ENCODE peak calls at places on chromosomes 7 and 10, in seven cellular contexts. L is IMR-90, M is lower lobe of right lung, S is breast epithelium, P is mammary epithelial cell, B is AG04449, W is fibroblast of pulmonary artery. D is an unnamed sample.

GRCh38 chr7:88243345-88243909 is 23.6 kb upstream of the SRI start:
- DNase-seq in P (peak; percentile 81), W (peak; percentile 75), L (peak; percentile 44), S (no peak), B (no peak), M (no peak), D (no peak)

GRCh38 chr7:3977391-3977790 is 676.3 kb downstream of the SDK1 start:
- DNase-seq in S (no peak), M (no peak), L (no peak), W (no peak), P (no peak), B (no peak), D (no peak)

GRCh38 chr7:73622909-73623797 is 1.2 kb downstream of the MLXIPL start:
- DNase-seq in S (no peak), B (no peak), P (no peak), W (peak; percentile 23), M (peak; percentile 55), L (no peak), D (no peak)

GRCh38 chr7:26675143-26675887 is 189.1 kb downstream of the SKAP2 start:
- DNase-seq in L (peak; percentile 84), M (no peak), S (no peak), W (peak; percentile 18), P (peak; percentile 77), B (no peak), D (no peak)

GRCh38 chr10:11579885-11580284 is 31.6 kb downstream of the USP6NL start:
- DNase-seq in W (no peak), L (no peak), P (no peak), S (no peak), M (no peak), B (no peak), D (no peak)

GRCh38 chr10:60123172-60123571 is 216.8 kb upstream of the CCDC6 start:
- DNase-seq in B (no peak), M (no peak), S (no peak), P (peak; percentile 95), L (peak; percentile 76), W (peak; percentile 60), D (no peak)

GRCh38 chr10:10320981-10321380 is 696.7 kb upstream of the CELF2 start:
- DNase-seq in W (peak; percentile 72), L (peak; percentile 71), P (peak; percentile 21), S (no peak), M (no peak), B (no peak), D (no peak)

GRCh38 chr10:129323311-129323710 is 143.7 kb upstream of the MGMT start:
- DNase-seq in M (no peak), S (no peak), L (no peak), P (no peak), W (no peak), B (no peak), D (no peak)

GRCh38 chr10:48317321-48317990 is 11.0 kb downstream of the MAPK8 start:
- DNase-seq in B (no peak), P (no peak), W (no peak), S (no peak), M (no peak), L (no peak), D (no peak)

GRCh38 chr10:32887481-32887880 is 70.5 kb downstream of the ITGB1 start:
- DNase-seq in M (no peak), L (no peak), B (no peak), P (no peak), S (no peak), W (no peak), D (no peak)

GRCh38 chr7:112129655-112130323 is 76.4 kb downstream of the DOCK4 start:
- DNase-seq in S (no peak), L (no peak), M (peak; percentile 48), W (no peak), B (no peak), P (peak; percentile 25), D (no peak)

GRCh38 chr10:100966887-100967286 is 2.4 kb upstream of the SEMA4G start:
- DNase-seq in B (no peak), P (no peak), M (no peak), S (no peak), L (no peak), W (no peak), D (no peak)

GRCh38 chr7:7178081-7178480 is 4.3 kb upstream of the C1GALT1 start:
- DNase-seq in P (peak; percentile 86), B (no peak), L (no peak), M (no peak), S (no peak), W (no peak), D (no peak)

GRCh38 chr7:3196629-3197028 is 104.4 kb upstream of the SDK1 start:
- DNase-seq in M (no peak), W (no peak), B (no peak), L (no peak), S (no peak), P (no peak), D (no peak)

GRCh38 chr10:72079356-72079755 is 9.0 kb downstream of the SPOCK2 start:
- DNase-seq in P (no peak), S (no peak), B (no peak), W (no peak), L (no peak), M (no peak), D (peak; percentile 36)

GRCh38 chr10:93656155-93656554 is 43.8 kb downstream of the PDE6C start:
- DNase-seq in W (no peak), S (no peak), P (peak; percentile 6), M (no peak), L (no peak), B (no peak), D (no peak)

GRCh38 chr10:91163269-91163708 is 57.2 kb upstream of the PCGF5 start:
- DNase-seq in W (peak; percentile 65), M (peak; percentile 78), L (peak; percentile 62), S (no peak), B (no peak), P (peak; percentile 51), D (peak; percentile 79)

GRCh38 chr10:63825766-63826165 is 304.6 kb downstream of the REEP3 start:
- DNase-seq in S (no peak), W (no peak), M (no peak), P (no peak), L (no peak), B (no peak), D (no peak)

GRCh38 chr7:6709808-6710207 is 3.1 kb upstream of the ZNF12 start:
- DNase-seq in S (no peak), B (no peak), L (no peak), M (no peak), P (no peak), W (no peak), D (no peak)

GRCh38 chr7:44448456-44448855 is 42.0 kb downstream of the NUDCD3 start:
- DNase-seq in S (no peak), P (no peak), M (no peak), W (no peak), B (no peak), L (peak; percentile 53), D (no peak)

GRCh38 chr10:35006836-35007235 is 83.3 kb downstream of the CUL2 start:
- DNase-seq in L (peak; percentile 83), B (no peak), M (no peak), P (no peak), S (no peak), W (peak; percentile 82), D (no peak)

GRCh38 chr10:44628921-44629320 is 244.0 kb upstream of the CXCL12 start:
- DNase-seq in W (peak; percentile 97), M (no peak), L (peak; percentile 86), P (peak; percentile 51), S (no peak), B (peak; percentile 64), D (no peak)

GRCh38 chr10:44627591-44628354 is 242.9 kb upstream of the CXCL12 start:
- DNase-seq in M (no peak), B (peak; percentile 72), S (no peak), W (peak; percentile 95), L (peak; percentile 68), P (peak; percentile 54), D (no peak)
- TF ChIP-seq CTCF in M (no peak), B (peak; percentile 30), S (no peak), W (peak; percentile 23), L (no peak), P (no peak), D (no peak)

GRCh38 chr7:128404826-128405344 is 4.9 kb downstream of the IMPDH1 start:
- DNase-seq in P (peak; percentile 30), S (no peak), M (no peak), B (no peak), W (no peak), L (peak; percentile 5), D (no peak)
- TF ChIP-seq CTCF in P (peak; percentile 11), S (no peak), M (no peak), B (peak; percentile 39), W (peak; percentile 28), L (no peak), D (no peak)

DNA sequence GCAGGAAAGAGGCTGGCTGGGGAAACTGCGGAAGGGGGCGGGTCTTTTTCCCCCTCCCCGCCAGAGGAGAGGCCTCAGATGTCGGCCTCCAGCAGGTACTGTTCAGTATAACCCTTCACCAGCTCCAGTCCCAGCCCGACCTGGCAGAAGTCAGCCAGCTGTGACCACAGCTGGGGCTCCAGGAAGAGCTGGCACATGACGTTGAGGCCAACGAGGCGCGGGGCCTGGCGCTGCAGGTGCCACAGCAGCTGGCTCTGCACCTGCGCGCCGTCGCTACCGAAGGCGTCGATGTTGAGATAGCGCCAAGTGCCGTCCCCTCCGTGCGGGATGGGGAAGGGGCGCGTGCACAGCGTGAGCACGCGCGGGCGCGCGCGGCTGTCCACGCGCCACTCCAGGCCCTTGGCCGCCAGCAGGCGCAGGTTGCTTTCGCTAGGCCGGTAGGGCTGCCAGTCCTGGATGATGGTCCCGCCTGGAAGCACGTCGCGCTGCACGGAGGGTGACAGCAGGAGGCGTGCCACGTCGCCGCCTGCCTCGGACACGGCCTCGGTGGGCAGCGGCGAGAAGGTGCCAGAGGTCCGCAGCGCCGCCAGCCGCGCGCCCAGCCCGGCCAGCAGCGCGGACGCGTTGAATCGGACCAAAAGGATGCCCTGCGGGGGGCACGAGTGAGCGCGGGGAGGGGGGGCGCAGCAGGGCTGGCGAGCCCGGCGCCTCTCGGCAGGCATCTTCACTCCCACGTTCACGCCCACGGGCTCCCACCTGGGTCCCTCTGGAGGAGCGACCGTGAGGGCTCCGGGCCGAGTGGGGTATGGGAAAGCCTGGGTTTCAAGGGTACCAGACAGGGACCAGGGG is 6.9 kb upstream of the VGF start:
- DNase-seq in P (no peak), L (no peak), B (no peak), M (no peak), W (no peak), S (no peak), D (peak; percentile 26)
- TF ChIP-seq CTCF in P (no peak), L (no peak), B (no peak), M (no peak), W (no peak), S (no peak), D (no peak)

DNA sequence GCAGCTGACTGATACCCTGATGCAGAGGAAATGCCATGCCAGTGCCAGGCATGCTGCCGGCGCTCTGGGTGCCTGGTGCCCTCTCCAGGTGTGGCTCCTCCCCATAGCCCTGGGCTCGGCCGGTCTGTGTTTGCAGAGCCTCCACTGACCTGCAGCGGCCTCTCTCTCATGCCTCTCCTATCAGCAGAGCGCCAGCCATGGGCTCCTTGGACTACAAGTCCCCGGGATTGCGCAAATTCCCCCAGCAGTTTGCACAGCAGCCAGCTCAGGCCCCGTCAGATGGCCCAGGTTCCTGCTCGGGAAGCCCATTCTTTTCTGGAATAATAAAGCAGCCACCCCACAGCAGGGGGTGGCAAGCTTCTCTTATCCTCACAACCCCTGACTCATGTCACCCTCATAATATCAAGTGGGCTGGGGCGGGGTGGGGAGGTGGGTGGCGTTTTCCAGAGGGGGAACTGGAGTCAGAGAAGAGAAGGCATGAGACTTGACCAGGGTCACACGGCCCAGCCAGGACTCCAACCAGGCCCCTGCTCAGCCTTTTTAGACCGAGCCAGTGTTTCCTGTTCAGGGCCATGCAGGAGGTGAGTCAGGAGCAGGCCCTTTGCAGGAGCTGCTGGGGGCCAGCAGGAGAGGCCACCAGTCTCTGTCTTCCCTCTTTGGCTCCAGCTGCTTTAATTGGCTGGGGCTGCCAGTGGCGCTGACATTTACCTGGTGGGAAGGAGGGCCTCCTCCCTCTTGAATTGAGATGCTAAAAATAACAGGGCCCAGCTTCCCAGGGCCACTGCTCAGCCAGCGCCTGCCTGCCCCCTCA is 58.6 kb downstream of the ZMIZ1 start:
- DNase-seq in L (peak; percentile 86), B (no peak), P (peak; percentile 35), W (peak; percentile 90), M (peak; percentile 95), S (peak; percentile 70), D (no peak)
- TF ChIP-seq CTCF in L (no peak), B (no peak), P (no peak), W (no peak), M (no peak), S (no peak), D (no peak)